ENCODE peak calls at places on chromosomes 6 and 20, in ten cellular contexts. Y, A, F, X, T, L, K, M, U and Q are unnamed samples.

GRCh38 chr6:142935553-142936517 is 9.1 kb downstream of the HIVEP2 start:
- DNase-seq in Y (peak; percentile 87), A (no peak), F (no peak), X (peak; percentile 27), T (no peak), L (no peak), K (no peak), M (no peak), U (peak; percentile 74), Q (peak; percentile 41)

GRCh38 chr20:48538058-48538825 is 289.6 kb downstream of the PREX1 start:
- DNase-seq in Y (no peak), A (no peak), F (no peak), X (no peak), T (no peak), L (no peak), K (peak; percentile 94), M (peak; percentile 88), U (no peak), Q (no peak)

GRCh38 chr6:142846883-142847287 is 98.1 kb downstream of the HIVEP2 start:
- DNase-seq in Y (no peak), A (no peak), F (no peak), X (no peak), T (no peak), L (no peak), K (peak; percentile 90), M (peak; percentile 97), U (no peak), Q (no peak)

GRCh38 chr6:142907544-142907943 is 37.4 kb downstream of the HIVEP2 start:
- DNase-seq in Y (no peak), A (peak; percentile 32), F (no peak), X (peak; percentile 16), T (no peak), L (no peak), K (no peak), M (no peak), U (no peak), Q (no peak)

GRCh38 chr6:37311666-37312473 is 41.9 kb upstream of the RNF8 start:
- DNase-seq in Y (no peak), A (no peak), F (no peak), X (no peak), T (no peak), L (no peak), K (no peak), M (no peak), U (no peak), Q (no peak)

GRCh38 chr6:33621396-33622388 is 570 bp downstream of the ITPR3 start:
- DNase-seq in Y (peak; percentile 57), A (peak; percentile 24), F (peak; percentile 57), X (peak; percentile 43), T (no peak), L (no peak), K (peak; percentile 66), M (no peak), U (peak; percentile 66), Q (no peak)

GRCh38 chr6:25596928-25597818 is 54.8 kb upstream of the SCGN start:
- DNase-seq in Y (no peak), A (no peak), F (no peak), X (no peak), T (no peak), L (no peak), K (no peak), M (no peak), U (no peak), Q (no peak)

GRCh38 chr6:126267621-126268020 is 72.3 kb upstream of the CENPW start:
- DNase-seq in Y (no peak), A (no peak), F (no peak), X (no peak), T (no peak), L (no peak), K (peak; percentile 22), M (no peak), U (no peak), Q (no peak)

GRCh38 chr6:168886964-168887363 is 366.7 kb downstream of the THBS2 start:
- DNase-seq in Y (no peak), A (no peak), F (no peak), X (no peak), T (no peak), L (no peak), K (no peak), M (no peak), U (peak; percentile 10), Q (no peak)

GRCh38 chr6:147621280-147621679 is 112.8 kb downstream of the SAMD5 start:
- DNase-seq in Y (no peak), A (no peak), F (no peak), X (no peak), T (no peak), L (no peak), K (peak; percentile 94), M (no peak), U (no peak), Q (no peak)

GRCh38 chr6:163671355-163671754 is 256.8 kb downstream of the QKI start:
- DNase-seq in Y (no peak), A (no peak), F (no peak), X (no peak), T (no peak), L (no peak), K (no peak), M (no peak), U (no peak), Q (no peak)

GRCh38 chr6:149961728-149962425 is 1.9 kb upstream of the ULBP1 start:
- DNase-seq in Y (peak; percentile 80), A (no peak), F (no peak), X (no peak), T (no peak), L (no peak), K (no peak), M (no peak), U (no peak), Q (no peak)

GRCh38 chr6:43771210-43771857 is 1.3 kb downstream of the VEGFA start:
- DNase-seq in Y (peak; percentile 77), A (peak; percentile 29), F (no peak), X (peak; percentile 68), T (no peak), L (no peak), K (peak; percentile 27), M (no peak), U (peak; percentile 81), Q (peak; percentile 42)

GRCh38 chr6:128111096-128111495 is 210.2 kb upstream of the THEMIS start:
- DNase-seq in Y (no peak), A (no peak), F (no peak), X (no peak), T (no peak), L (no peak), K (no peak), M (no peak), U (no peak), Q (no peak)

GRCh38 chr6:45472383-45472782 is 94.6 kb upstream of the SUPT3H start:
- DNase-seq in Y (no peak), A (no peak), F (no peak), X (no peak), T (no peak), L (no peak), K (no peak), M (no peak), U (no peak), Q (no peak)

GRCh38 chr20:62550087-62550565 is 74.3 kb upstream of the GATA5 start:
- DNase-seq in Y (no peak), A (no peak), F (no peak), X (no peak), T (no peak), L (no peak), K (no peak), M (no peak), U (no peak), Q (no peak)

GRCh38 chr20:63886921-63887320 is 8.0 kb upstream of the DNAJC5 start:
- DNase-seq in Y (no peak), A (no peak), F (no peak), X (no peak), T (no peak), L (no peak), K (no peak), M (no peak), U (no peak), Q (no peak)

GRCh38 chr20:51077601-51078000 is 54.7 kb upstream of the KCNG1 start:
- DNase-seq in Y (no peak), A (no peak), F (no peak), X (no peak), T (no peak), L (no peak), K (no peak), M (no peak), U (no peak), Q (no peak)

GRCh38 chr6:63537126-63537958 is 34.9 kb upstream of the LOC128125822 start:
- DNase-seq in Y (no peak), A (no peak), F (no peak), X (no peak), T (no peak), L (no peak), K (no peak), M (no peak), U (no peak), Q (no peak)

GRCh38 chr20:37522258-37523011 is 1.4 kb downstream of the NNAT start:
- DNase-seq in Y (no peak), A (no peak), F (no peak), X (no peak), T (no peak), L (no peak), K (no peak), M (no peak), U (peak; percentile 54), Q (no peak)

GRCh38 chr6:25477006-25477590 is 174.9 kb upstream of the SCGN start:
- DNase-seq in Y (no peak), A (no peak), F (no peak), X (no peak), T (no peak), L (no peak), K (peak; percentile 51), M (peak; percentile 68), U (no peak), Q (no peak)

GRCh38 chr6:33840064-33840926 is 36.5 kb upstream of the MLN start:
- DNase-seq in Y (no peak), A (no peak), F (no peak), X (peak; percentile 40), T (no peak), L (no peak), K (peak; percentile 97), M (peak; percentile 91), U (peak; percentile 54), Q (peak; percentile 12)

GRCh38 chr20:294602-295001 is 2.8 kb upstream of the ZCCHC3 start:
- DNase-seq in Y (no peak), A (no peak), F (no peak), X (no peak), T (no peak), L (no peak), K (no peak), M (no peak), U (no peak), Q (no peak)

GRCh38 chr6:147903931-147904330 is 395.4 kb downstream of the SAMD5 start:
- DNase-seq in Y (no peak), A (no peak), F (no peak), X (no peak), T (no peak), L (no peak), K (no peak), M (no peak), U (no peak), Q (no peak)

GRCh38 chr6:85360794-85361642 is 88.9 kb upstream of the NT5E start:
- DNase-seq in Y (no peak), A (no peak), F (no peak), X (no peak), T (no peak), L (no peak), K (peak; percentile 93), M (peak; percentile 91), U (peak; percentile 49), Q (no peak)